ENCODE peak calls at places on chromosomes 1 and 21, in seven cellular contexts. One of them, this sample, is unnamed.

GRCh38 chr1:69671363-69672010 is 103.8 kb downstream of the LRRC7 start:
- DNase-seq in A549: no peak
- DNase-seq in Peyer's patch: no peak
- DNase-seq in glutamatergic neuron: no peak
- DNase-seq in AG09319: no peak
- DNase-seq in GM13976: no peak
- DNase-seq in stimulated activated naive CD8-positive, alpha-beta T cell treated with anti-CD3 and anti-CD28 coated beads, Interleukin-15, Interleukin-2, amounts not matched to agents 100 U/mL and 50 U/mL, for 24 hours: no peak
- DNase-seq in this sample: no peak

GRCh38 chr1:222781251-222781650 is 33.6 kb upstream of the DISP1 start:
- DNase-seq in A549: no peak
- DNase-seq in Peyer's patch: no peak
- DNase-seq in glutamatergic neuron: no peak
- DNase-seq in AG09319: no peak
- DNase-seq in GM13976: no peak
- DNase-seq in stimulated activated naive CD8-positive, alpha-beta T cell treated with anti-CD3 and anti-CD28 coated beads, Interleukin-15, Interleukin-2, amounts not matched to agents 100 U/mL and 50 U/mL, for 24 hours: no peak
- DNase-seq in this sample: no peak

GRCh38 chr1:173297798-173298391 is 90.8 kb upstream of the TNFSF4 start:
- DNase-seq in A549: no peak
- DNase-seq in Peyer's patch: no peak
- DNase-seq in glutamatergic neuron: no peak
- DNase-seq in AG09319: no peak
- DNase-seq in GM13976: peak; percentile 40
- DNase-seq in stimulated activated naive CD8-positive, alpha-beta T cell treated with anti-CD3 and anti-CD28 coated beads, Interleukin-15, Interleukin-2, amounts not matched to agents 100 U/mL and 50 U/mL, for 24 hours: peak; percentile 62
- DNase-seq in this sample: peak; percentile 76

GRCh38 chr1:227996187-227996950 is 10.4 kb upstream of the WNT3A start:
- DNase-seq in A549: no peak
- DNase-seq in Peyer's patch: no peak
- DNase-seq in glutamatergic neuron: no peak
- DNase-seq in AG09319: no peak
- DNase-seq in GM13976: no peak
- DNase-seq in stimulated activated naive CD8-positive, alpha-beta T cell treated with anti-CD3 and anti-CD28 coated beads, Interleukin-15, Interleukin-2, amounts not matched to agents 100 U/mL and 50 U/mL, for 24 hours: no peak
- DNase-seq in this sample: no peak

GRCh38 chr1:158112994-158113758 is 67.5 kb upstream of the CD1D start:
- DNase-seq in A549: peak; percentile 31
- DNase-seq in Peyer's patch: peak; percentile 53
- DNase-seq in glutamatergic neuron: peak; percentile 84
- DNase-seq in AG09319: no peak
- DNase-seq in GM13976: no peak
- DNase-seq in stimulated activated naive CD8-positive, alpha-beta T cell treated with anti-CD3 and anti-CD28 coated beads, Interleukin-15, Interleukin-2, amounts not matched to agents 100 U/mL and 50 U/mL, for 24 hours: peak; percentile 57
- DNase-seq in this sample: peak; percentile 44

GRCh38 chr1:25100151-25100841 is 132.0 kb downstream of the SYF2 start:
- DNase-seq in A549: no peak
- DNase-seq in Peyer's patch: no peak
- DNase-seq in glutamatergic neuron: no peak
- DNase-seq in AG09319: no peak
- DNase-seq in GM13976: no peak
- DNase-seq in stimulated activated naive CD8-positive, alpha-beta T cell treated with anti-CD3 and anti-CD28 coated beads, Interleukin-15, Interleukin-2, amounts not matched to agents 100 U/mL and 50 U/mL, for 24 hours: no peak
- DNase-seq in this sample: no peak

GRCh38 chr21:17257784-17258183 is 255.1 kb upstream of the CXADR start:
- DNase-seq in A549: no peak
- DNase-seq in Peyer's patch: no peak
- DNase-seq in glutamatergic neuron: no peak
- DNase-seq in AG09319: no peak
- DNase-seq in GM13976: no peak
- DNase-seq in stimulated activated naive CD8-positive, alpha-beta T cell treated with anti-CD3 and anti-CD28 coated beads, Interleukin-15, Interleukin-2, amounts not matched to agents 100 U/mL and 50 U/mL, for 24 hours: no peak
- DNase-seq in this sample: no peak

GRCh38 chr1:58844176-58844575 is 60.3 kb upstream of the JUN start:
- DNase-seq in A549: no peak
- DNase-seq in Peyer's patch: no peak
- DNase-seq in glutamatergic neuron: no peak
- DNase-seq in AG09319: peak; percentile 3
- DNase-seq in GM13976: no peak
- DNase-seq in stimulated activated naive CD8-positive, alpha-beta T cell treated with anti-CD3 and anti-CD28 coated beads, Interleukin-15, Interleukin-2, amounts not matched to agents 100 U/mL and 50 U/mL, for 24 hours: no peak
- DNase-seq in this sample: no peak

GRCh38 chr1:84478876-84479868 is at the start of gene RPF1:
- DNase-seq in A549: peak; percentile 80
- DNase-seq in Peyer's patch: peak; percentile 69
- DNase-seq in glutamatergic neuron: peak; percentile 74
- DNase-seq in AG09319: peak; percentile 35
- DNase-seq in GM13976: peak; percentile 80
- DNase-seq in stimulated activated naive CD8-positive, alpha-beta T cell treated with anti-CD3 and anti-CD28 coated beads, Interleukin-15, Interleukin-2, amounts not matched to agents 100 U/mL and 50 U/mL, for 24 hours: peak; percentile 76
- DNase-seq in this sample: peak; percentile 74

GRCh38 chr1:31297273-31298247 is 728 bp downstream of the ZCCHC17 start:
- DNase-seq in A549: no peak
- DNase-seq in Peyer's patch: no peak
- DNase-seq in glutamatergic neuron: peak; percentile 24
- DNase-seq in AG09319: no peak
- DNase-seq in GM13976: no peak
- DNase-seq in stimulated activated naive CD8-positive, alpha-beta T cell treated with anti-CD3 and anti-CD28 coated beads, Interleukin-15, Interleukin-2, amounts not matched to agents 100 U/mL and 50 U/mL, for 24 hours: no peak
- DNase-seq in this sample: peak; percentile 5

GRCh38 chr1:186841599-186841998 is 12.8 kb downstream of the PLA2G4A start:
- DNase-seq in A549: no peak
- DNase-seq in Peyer's patch: no peak
- DNase-seq in glutamatergic neuron: no peak
- DNase-seq in AG09319: no peak
- DNase-seq in GM13976: no peak
- DNase-seq in stimulated activated naive CD8-positive, alpha-beta T cell treated with anti-CD3 and anti-CD28 coated beads, Interleukin-15, Interleukin-2, amounts not matched to agents 100 U/mL and 50 U/mL, for 24 hours: no peak
- DNase-seq in this sample: no peak

GRCh38 chr1:15680614-15681345 is 3.3 kb upstream of the PLEKHM2 start:
- DNase-seq in A549: peak; percentile 48
- DNase-seq in Peyer's patch: no peak
- DNase-seq in glutamatergic neuron: no peak
- DNase-seq in AG09319: peak; percentile 86
- DNase-seq in GM13976: no peak
- DNase-seq in stimulated activated naive CD8-positive, alpha-beta T cell treated with anti-CD3 and anti-CD28 coated beads, Interleukin-15, Interleukin-2, amounts not matched to agents 100 U/mL and 50 U/mL, for 24 hours: no peak
- DNase-seq in this sample: peak; percentile 26

GRCh38 chr21:41895643-41896493 is 16.7 kb upstream of the PRDM15 start:
- DNase-seq in A549: no peak
- DNase-seq in Peyer's patch: peak; percentile 64
- DNase-seq in glutamatergic neuron: no peak
- DNase-seq in AG09319: no peak
- DNase-seq in GM13976: no peak
- DNase-seq in stimulated activated naive CD8-positive, alpha-beta T cell treated with anti-CD3 and anti-CD28 coated beads, Interleukin-15, Interleukin-2, amounts not matched to agents 100 U/mL and 50 U/mL, for 24 hours: peak; percentile 53
- DNase-seq in this sample: peak; percentile 78

GRCh38 chr1:185804206-185804605 is 70.0 kb downstream of the HMCN1 start:
- DNase-seq in A549: no peak
- DNase-seq in Peyer's patch: no peak
- DNase-seq in glutamatergic neuron: no peak
- DNase-seq in AG09319: no peak
- DNase-seq in GM13976: no peak
- DNase-seq in stimulated activated naive CD8-positive, alpha-beta T cell treated with anti-CD3 and anti-CD28 coated beads, Interleukin-15, Interleukin-2, amounts not matched to agents 100 U/mL and 50 U/mL, for 24 hours: no peak
- DNase-seq in this sample: no peak

GRCh38 chr1:19811206-19811851 is 3.8 kb downstream of the RNF186 start:
- DNase-seq in A549: peak; percentile 49
- DNase-seq in Peyer's patch: peak; percentile 36
- DNase-seq in glutamatergic neuron: peak; percentile 64
- DNase-seq in AG09319: no peak
- DNase-seq in GM13976: peak; percentile 78
- DNase-seq in stimulated activated naive CD8-positive, alpha-beta T cell treated with anti-CD3 and anti-CD28 coated beads, Interleukin-15, Interleukin-2, amounts not matched to agents 100 U/mL and 50 U/mL, for 24 hours: peak; percentile 60
- DNase-seq in this sample: peak; percentile 74

GRCh38 chr1:106564192-106564591 is 492.3 kb upstream of the PRMT6 start:
- DNase-seq in A549: no peak
- DNase-seq in Peyer's patch: no peak
- DNase-seq in glutamatergic neuron: no peak
- DNase-seq in AG09319: no peak
- DNase-seq in GM13976: no peak
- DNase-seq in stimulated activated naive CD8-positive, alpha-beta T cell treated with anti-CD3 and anti-CD28 coated beads, Interleukin-15, Interleukin-2, amounts not matched to agents 100 U/mL and 50 U/mL, for 24 hours: no peak
- DNase-seq in this sample: no peak

GRCh38 chr1:61081135-61081636 is 1.2 kb upstream of the NFIA start:
- DNase-seq in A549: no peak
- DNase-seq in Peyer's patch: no peak
- DNase-seq in glutamatergic neuron: no peak
- DNase-seq in AG09319: no peak
- DNase-seq in GM13976: no peak
- DNase-seq in stimulated activated naive CD8-positive, alpha-beta T cell treated with anti-CD3 and anti-CD28 coated beads, Interleukin-15, Interleukin-2, amounts not matched to agents 100 U/mL and 50 U/mL, for 24 hours: no peak
- DNase-seq in this sample: no peak

GRCh38 chr1:44016081-44016874 is 15.0 kb downstream of the SLC6A9 start:
- DNase-seq in A549: no peak
- DNase-seq in Peyer's patch: no peak
- DNase-seq in glutamatergic neuron: no peak
- DNase-seq in AG09319: no peak
- DNase-seq in GM13976: no peak
- DNase-seq in stimulated activated naive CD8-positive, alpha-beta T cell treated with anti-CD3 and anti-CD28 coated beads, Interleukin-15, Interleukin-2, amounts not matched to agents 100 U/mL and 50 U/mL, for 24 hours: no peak
- DNase-seq in this sample: no peak

GRCh38 chr1:41386190-41386518 is 24.9 kb downstream of the FOXO6 start:
- DNase-seq in A549: no peak
- DNase-seq in Peyer's patch: no peak
- DNase-seq in glutamatergic neuron: no peak
- DNase-seq in AG09319: no peak
- DNase-seq in GM13976: no peak
- DNase-seq in stimulated activated naive CD8-positive, alpha-beta T cell treated with anti-CD3 and anti-CD28 coated beads, Interleukin-15, Interleukin-2, amounts not matched to agents 100 U/mL and 50 U/mL, for 24 hours: no peak
- DNase-seq in this sample: no peak

GRCh38 chr1:79040424-79041089 is 34.0 kb upstream of the ADGRL4 start:
- DNase-seq in A549: no peak
- DNase-seq in Peyer's patch: no peak
- DNase-seq in glutamatergic neuron: no peak
- DNase-seq in AG09319: no peak
- DNase-seq in GM13976: peak; percentile 38
- DNase-seq in stimulated activated naive CD8-positive, alpha-beta T cell treated with anti-CD3 and anti-CD28 coated beads, Interleukin-15, Interleukin-2, amounts not matched to agents 100 U/mL and 50 U/mL, for 24 hours: no peak
- DNase-seq in this sample: no peak

GRCh38 chr1:47325530-47325929 is 8.1 kb upstream of the CMPK1 start:
- DNase-seq in A549: peak; percentile 63
- DNase-seq in Peyer's patch: no peak
- DNase-seq in glutamatergic neuron: no peak
- DNase-seq in AG09319: no peak
- DNase-seq in GM13976: no peak
- DNase-seq in stimulated activated naive CD8-positive, alpha-beta T cell treated with anti-CD3 and anti-CD28 coated beads, Interleukin-15, Interleukin-2, amounts not matched to agents 100 U/mL and 50 U/mL, for 24 hours: no peak
- DNase-seq in this sample: no peak

GRCh38 chr1:1927751-1928150 is 8.7 kb upstream of the TMEM52 start:
- DNase-seq in A549: no peak
- DNase-seq in Peyer's patch: no peak
- DNase-seq in glutamatergic neuron: no peak
- DNase-seq in AG09319: no peak
- DNase-seq in GM13976: no peak
- DNase-seq in stimulated activated naive CD8-positive, alpha-beta T cell treated with anti-CD3 and anti-CD28 coated beads, Interleukin-15, Interleukin-2, amounts not matched to agents 100 U/mL and 50 U/mL, for 24 hours: no peak
- DNase-seq in this sample: no peak

GRCh38 chr1:226660410-226661182 is 78.5 kb downstream of the ITPKB start:
- DNase-seq in A549: no peak
- DNase-seq in Peyer's patch: no peak
- DNase-seq in glutamatergic neuron: no peak
- DNase-seq in AG09319: no peak
- DNase-seq in GM13976: no peak
- DNase-seq in stimulated activated naive CD8-positive, alpha-beta T cell treated with anti-CD3 and anti-CD28 coated beads, Interleukin-15, Interleukin-2, amounts not matched to agents 100 U/mL and 50 U/mL, for 24 hours: no peak
- DNase-seq in this sample: no peak

GRCh38 chr1:235919127-235919796 is 52.6 kb upstream of the LYST start:
- DNase-seq in A549: no peak
- DNase-seq in Peyer's patch: no peak
- DNase-seq in glutamatergic neuron: no peak
- DNase-seq in AG09319: no peak
- DNase-seq in GM13976: no peak
- DNase-seq in stimulated activated naive CD8-positive, alpha-beta T cell treated with anti-CD3 and anti-CD28 coated beads, Interleukin-15, Interleukin-2, amounts not matched to agents 100 U/mL and 50 U/mL, for 24 hours: no peak
- DNase-seq in this sample: no peak

GRCh38 chr1:221284028-221284427 is 404.8 kb downstream of the HLX start:
- DNase-seq in A549: no peak
- DNase-seq in Peyer's patch: no peak
- DNase-seq in glutamatergic neuron: no peak
- DNase-seq in AG09319: no peak
- DNase-seq in GM13976: no peak
- DNase-seq in stimulated activated naive CD8-positive, alpha-beta T cell treated with anti-CD3 and anti-CD28 coated beads, Interleukin-15, Interleukin-2, amounts not matched to agents 100 U/mL and 50 U/mL, for 24 hours: no peak
- DNase-seq in this sample: no peak

GRCh38 chr21:27534211-27534610 is 567.3 kb upstream of the ADAMTS5 start:
- DNase-seq in A549: no peak
- DNase-seq in Peyer's patch: no peak
- DNase-seq in glutamatergic neuron: no peak
- DNase-seq in AG09319: no peak
- DNase-seq in GM13976: no peak
- DNase-seq in stimulated activated naive CD8-positive, alpha-beta T cell treated with anti-CD3 and anti-CD28 coated beads, Interleukin-15, Interleukin-2, amounts not matched to agents 100 U/mL and 50 U/mL, for 24 hours: no peak
- DNase-seq in this sample: no peak

GRCh38 chr1:32816676-32817158 is 441 bp downstream of the YARS1 start:
- DNase-seq in A549: peak; percentile 25
- DNase-seq in Peyer's patch: no peak
- DNase-seq in glutamatergic neuron: no peak
- DNase-seq in AG09319: no peak
- DNase-seq in GM13976: no peak
- DNase-seq in stimulated activated naive CD8-positive, alpha-beta T cell treated with anti-CD3 and anti-CD28 coated beads, Interleukin-15, Interleukin-2, amounts not matched to agents 100 U/mL and 50 U/mL, for 24 hours: no peak
- DNase-seq in this sample: no peak

GRCh38 chr1:32915766-32916455 is 14.7 kb upstream of the TMEM54 start:
- DNase-seq in A549: no peak
- DNase-seq in Peyer's patch: no peak
- DNase-seq in glutamatergic neuron: no peak
- DNase-seq in AG09319: no peak
- DNase-seq in GM13976: no peak
- DNase-seq in stimulated activated naive CD8-positive, alpha-beta T cell treated with anti-CD3 and anti-CD28 coated beads, Interleukin-15, Interleukin-2, amounts not matched to agents 100 U/mL and 50 U/mL, for 24 hours: no peak
- DNase-seq in this sample: no peak

GRCh38 chr1:100152271-100152670 is 19.3 kb downstream of the TRMT13 start:
- DNase-seq in A549: no peak
- DNase-seq in Peyer's patch: no peak
- DNase-seq in glutamatergic neuron: no peak
- DNase-seq in AG09319: no peak
- DNase-seq in GM13976: peak; percentile 33
- DNase-seq in stimulated activated naive CD8-positive, alpha-beta T cell treated with anti-CD3 and anti-CD28 coated beads, Interleukin-15, Interleukin-2, amounts not matched to agents 100 U/mL and 50 U/mL, for 24 hours: no peak
- DNase-seq in this sample: no peak

GRCh38 chr1:44484155-44484688 is 79.2 kb downstream of the RNF220 start:
- DNase-seq in A549: no peak
- DNase-seq in Peyer's patch: no peak
- DNase-seq in glutamatergic neuron: no peak
- DNase-seq in AG09319: no peak
- DNase-seq in GM13976: no peak
- DNase-seq in stimulated activated naive CD8-positive, alpha-beta T cell treated with anti-CD3 and anti-CD28 coated beads, Interleukin-15, Interleukin-2, amounts not matched to agents 100 U/mL and 50 U/mL, for 24 hours: no peak
- DNase-seq in this sample: no peak

This sample was measured in activated naive CD4-positive, alpha-beta T cell treated with anti-CD3 and anti-CD28 coated beads for 36 hours.